ENCODE peak calls at places on chromosomes 2 and 18, in six cellular contexts. One of them, this sample, is unnamed.

GRCh38 chr2:190867182-190867581 is 13.4 kb upstream of the GLS start:
- DNase-seq in thyroid gland: peak
- DNase-seq in uterus: no peak
- DNase-seq in body of pancreas: no peak
- DNase-seq in stomach: no peak
- DNase-seq in ovary: no peak
- DNase-seq in this sample: peak

GRCh38 chr18:9869713-9870430 is 15.9 kb upstream of the TXNDC2 start:
- DNase-seq in thyroid gland: no peak
- DNase-seq in uterus: peak
- DNase-seq in body of pancreas: peak
- DNase-seq in stomach: no peak
- DNase-seq in ovary: peak
- DNase-seq in this sample: peak

GRCh38 chr18:55318864-55319516 is 269.0 kb downstream of the TCF4 start:
- DNase-seq in thyroid gland: no peak
- DNase-seq in uterus: no peak
- DNase-seq in body of pancreas: no peak
- DNase-seq in stomach: no peak
- DNase-seq in ovary: no peak
- DNase-seq in this sample: no peak

GRCh38 chr2:226763320-226763719 is 36.3 kb downstream of the IRS1 start:
- DNase-seq in thyroid gland: peak
- DNase-seq in uterus: no peak
- DNase-seq in body of pancreas: no peak
- DNase-seq in stomach: no peak
- DNase-seq in ovary: no peak
- DNase-seq in this sample: no peak

GRCh38 chr2:99694331-99694730 is 204.5 kb upstream of the REV1 start:
- DNase-seq in thyroid gland: no peak
- DNase-seq in uterus: no peak
- DNase-seq in body of pancreas: no peak
- DNase-seq in stomach: no peak
- DNase-seq in ovary: no peak
- DNase-seq in this sample: no peak

GRCh38 chr2:152452256-152452973 is 117.4 kb downstream of the FMNL2 start:
- DNase-seq in thyroid gland: peak
- DNase-seq in uterus: no peak
- DNase-seq in body of pancreas: no peak
- DNase-seq in stomach: no peak
- DNase-seq in ovary: no peak
- DNase-seq in this sample: no peak

GRCh38 chr2:26161926-26162325 is 11.0 kb upstream of the GAREM2 start:
- DNase-seq in thyroid gland: no peak
- DNase-seq in uterus: no peak
- DNase-seq in body of pancreas: no peak
- DNase-seq in stomach: no peak
- DNase-seq in ovary: no peak
- DNase-seq in this sample: no peak

GRCh38 chr2:233470839-233471238 is 95.7 kb downstream of the USP40 start:
- DNase-seq in thyroid gland: no peak
- DNase-seq in uterus: peak
- DNase-seq in body of pancreas: no peak
- DNase-seq in stomach: peak
- DNase-seq in ovary: no peak
- DNase-seq in this sample: peak

GRCh38 chr2:219362524-219363164 is 25.1 kb downstream of the DNPEP start:
- DNase-seq in thyroid gland: peak
- DNase-seq in uterus: no peak
- DNase-seq in body of pancreas: peak
- DNase-seq in stomach: no peak
- DNase-seq in ovary: no peak
- DNase-seq in this sample: no peak

GRCh38 chr2:163657257-163657656 is 78.6 kb downstream of the FIGN start:
- DNase-seq in thyroid gland: no peak
- DNase-seq in uterus: no peak
- DNase-seq in body of pancreas: no peak
- DNase-seq in stomach: no peak
- DNase-seq in ovary: no peak
- DNase-seq in this sample: no peak

GRCh38 chr2:172783091-172783898 is 47.6 kb downstream of the RAPGEF4 start:
- DNase-seq in thyroid gland: no peak
- DNase-seq in uterus: no peak
- DNase-seq in body of pancreas: peak
- DNase-seq in stomach: no peak
- DNase-seq in ovary: peak
- DNase-seq in this sample: peak

GRCh38 chr2:31333527-31334183 is 80.9 kb downstream of the XDH start:
- DNase-seq in thyroid gland: peak
- DNase-seq in uterus: peak
- DNase-seq in body of pancreas: peak
- DNase-seq in stomach: peak
- DNase-seq in ovary: peak
- DNase-seq in this sample: peak

GRCh38 chr2:100884145-100884621 is 64.2 kb downstream of the NPAS2 start:
- DNase-seq in thyroid gland: no peak
- DNase-seq in uterus: no peak
- DNase-seq in body of pancreas: no peak
- DNase-seq in stomach: no peak
- DNase-seq in ovary: no peak
- DNase-seq in this sample: no peak

GRCh38 chr2:233597522-233597921 is 19.9 kb upstream of the UGT1A8 start:
- DNase-seq in thyroid gland: no peak
- DNase-seq in uterus: no peak
- DNase-seq in body of pancreas: no peak
- DNase-seq in stomach: no peak
- DNase-seq in ovary: no peak
- DNase-seq in this sample: no peak

GRCh38 chr18:61891874-61892273 is 933 bp downstream of the RNF152 start:
- DNase-seq in thyroid gland: no peak
- DNase-seq in uterus: no peak
- DNase-seq in body of pancreas: no peak
- DNase-seq in stomach: no peak
- DNase-seq in ovary: no peak
- DNase-seq in this sample: peak

GRCh38 chr2:16070648-16070971 is 130.3 kb downstream of the MYCN start:
- DNase-seq in thyroid gland: no peak
- DNase-seq in uterus: no peak
- DNase-seq in body of pancreas: no peak
- DNase-seq in stomach: no peak
- DNase-seq in ovary: no peak
- DNase-seq in this sample: no peak

GRCh38 chr2:86284401-86284841 is 53.0 kb downstream of the REEP1 start:
- DNase-seq in thyroid gland: peak
- DNase-seq in uterus: no peak
- DNase-seq in body of pancreas: peak
- DNase-seq in stomach: peak
- DNase-seq in ovary: no peak
- DNase-seq in this sample: peak

GRCh38 chr2:191970867-191971266 is 124.0 kb upstream of the CAVIN2 start:
- DNase-seq in thyroid gland: no peak
- DNase-seq in uterus: no peak
- DNase-seq in body of pancreas: no peak
- DNase-seq in stomach: no peak
- DNase-seq in ovary: no peak
- DNase-seq in this sample: no peak

GRCh38 chr2:206158563-206159345 is 490 bp downstream of the NDUFS1 start:
- DNase-seq in thyroid gland: no peak
- DNase-seq in uterus: no peak
- DNase-seq in body of pancreas: no peak
- DNase-seq in stomach: no peak
- DNase-seq in ovary: no peak
- DNase-seq in this sample: no peak

GRCh38 chr18:79937103-79937860 is 14.2 kb downstream of the SLC66A2 start:
- DNase-seq in thyroid gland: no peak
- DNase-seq in uterus: peak
- DNase-seq in body of pancreas: no peak
- DNase-seq in stomach: no peak
- DNase-seq in ovary: no peak
- DNase-seq in this sample: no peak

GRCh38 chr2:97900806-97901205 is 94.9 kb downstream of the TMEM131 start:
- DNase-seq in thyroid gland: no peak
- DNase-seq in uterus: no peak
- DNase-seq in body of pancreas: no peak
- DNase-seq in stomach: no peak
- DNase-seq in ovary: no peak
- DNase-seq in this sample: no peak

GRCh38 chr2:143435112-143435511 is 305.9 kb downstream of the ARHGAP15 start:
- DNase-seq in thyroid gland: no peak
- DNase-seq in uterus: no peak
- DNase-seq in body of pancreas: no peak
- DNase-seq in stomach: no peak
- DNase-seq in ovary: no peak
- DNase-seq in this sample: no peak

GRCh38 chr2:27901219-27901618 is 10.7 kb downstream of the BABAM2 start:
- DNase-seq in thyroid gland: no peak
- DNase-seq in uterus: no peak
- DNase-seq in body of pancreas: no peak
- DNase-seq in stomach: no peak
- DNase-seq in ovary: no peak
- DNase-seq in this sample: no peak

DNA sequence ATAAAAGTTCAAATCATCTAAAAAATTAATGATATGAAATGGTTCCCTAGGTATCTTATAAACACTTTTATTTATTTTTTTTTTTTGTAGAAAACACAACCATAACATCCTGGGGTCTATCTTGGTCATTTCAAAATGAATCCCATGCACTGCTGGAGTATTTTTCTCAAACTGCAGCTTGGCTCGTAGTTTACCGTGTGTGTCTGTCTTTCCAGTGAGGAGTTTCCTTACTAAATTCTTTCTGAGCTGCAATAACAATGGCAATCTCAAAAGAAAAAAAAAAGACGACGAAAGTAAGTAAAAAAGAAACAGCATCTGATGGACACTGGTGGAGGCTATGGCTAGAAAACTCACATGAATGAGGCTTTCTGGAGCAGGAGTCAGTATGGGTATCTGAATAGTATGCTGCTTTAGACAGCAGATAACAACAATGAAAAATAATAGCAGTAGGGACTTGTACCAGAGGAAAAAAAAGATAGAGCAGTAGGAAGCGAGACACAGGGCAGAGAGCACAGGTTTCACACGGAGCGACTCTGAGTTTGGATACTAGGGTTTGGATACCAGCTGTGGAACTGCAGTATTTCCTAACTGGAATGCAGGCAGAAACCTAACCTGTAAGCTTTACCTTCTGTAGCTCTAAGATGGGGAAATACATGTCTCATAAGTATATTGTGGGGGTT is 43.5 kb downstream of the CALCRL start:
- DNase-seq in thyroid gland: peak
- DNase-seq in uterus: no peak
- DNase-seq in body of pancreas: no peak
- DNase-seq in stomach: no peak
- DNase-seq in ovary: no peak
- DNase-seq in this sample: no peak
- H3K27ac ChIP-seq in thyroid gland: peak
- H3K27ac ChIP-seq in uterus: peak
- H3K27ac ChIP-seq in body of pancreas: no peak
- H3K27ac ChIP-seq in stomach: peak
- H3K27ac ChIP-seq in ovary: no peak
- H3K27ac ChIP-seq in this sample: peak

GRCh38 chr2:122029945-122030344 is 274.5 kb downstream of the TSN start:
- DNase-seq in thyroid gland: no peak
- DNase-seq in uterus: no peak
- DNase-seq in body of pancreas: no peak
- DNase-seq in stomach: no peak
- DNase-seq in ovary: no peak
- DNase-seq in this sample: no peak

GRCh38 chr2:122031544-122032263 is 276.3 kb downstream of the TSN start:
- DNase-seq in thyroid gland: no peak
- DNase-seq in uterus: no peak
- DNase-seq in body of pancreas: peak
- DNase-seq in stomach: no peak
- DNase-seq in ovary: no peak
- DNase-seq in this sample: peak

GRCh38 chr2:122027510-122028217 is 272.2 kb downstream of the TSN start:
- DNase-seq in thyroid gland: no peak
- DNase-seq in uterus: no peak
- DNase-seq in body of pancreas: no peak
- DNase-seq in stomach: no peak
- DNase-seq in ovary: no peak
- DNase-seq in this sample: no peak

GRCh38 chr2:122029456-122029855 is 274.0 kb downstream of the TSN start:
- DNase-seq in thyroid gland: no peak
- DNase-seq in uterus: no peak
- DNase-seq in body of pancreas: no peak
- DNase-seq in stomach: no peak
- DNase-seq in ovary: no peak
- DNase-seq in this sample: no peak

DNA sequence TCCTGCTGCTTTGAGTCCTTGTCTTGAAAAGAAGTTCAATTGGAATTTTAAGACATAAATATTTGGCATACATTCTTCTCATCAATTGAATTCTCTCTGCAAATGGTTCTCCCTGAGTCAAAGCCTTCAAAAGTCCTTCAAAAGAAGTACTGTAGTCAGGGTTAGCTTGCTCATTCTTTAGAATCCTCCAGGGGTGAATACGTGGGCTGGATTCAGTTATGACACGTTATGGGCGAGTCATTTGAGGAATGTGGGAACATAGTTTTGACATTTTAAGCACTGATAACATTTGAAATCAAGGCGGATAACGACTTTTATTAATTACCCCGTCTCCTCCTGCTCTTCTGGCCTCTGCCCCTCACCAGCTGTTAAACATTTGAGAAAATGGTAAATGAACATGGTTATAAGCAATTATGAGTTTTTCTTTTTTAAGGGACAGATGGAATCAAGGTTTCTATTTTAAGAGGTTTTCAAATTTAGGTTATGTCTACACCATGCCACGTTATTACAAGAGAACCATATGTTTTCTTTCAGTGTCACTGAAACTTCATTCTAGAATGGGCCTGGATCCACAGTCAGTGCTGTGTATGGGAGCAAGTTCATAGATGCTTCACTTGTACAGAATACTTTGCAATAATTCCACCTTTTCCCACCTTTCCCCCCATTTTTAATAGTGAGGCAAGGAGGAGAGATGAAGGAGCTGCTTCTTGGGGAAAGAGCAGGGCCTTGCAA is 273.1 kb downstream of the TSN start:
- DNase-seq in thyroid gland: no peak
- DNase-seq in uterus: no peak
- DNase-seq in body of pancreas: no peak
- DNase-seq in stomach: no peak
- DNase-seq in ovary: no peak
- DNase-seq in this sample: no peak
- TF ChIP-seq CTCF in thyroid gland: no peak
- TF ChIP-seq CTCF in uterus: no peak
- TF ChIP-seq CTCF in body of pancreas: no peak
- TF ChIP-seq CTCF in stomach: no peak
- TF ChIP-seq CTCF in ovary: no peak
- TF ChIP-seq CTCF in this sample: no peak

GRCh38 chr18:77067315-77068061 is 65.1 kb downstream of the MBP start:
- DNase-seq in thyroid gland: no peak
- DNase-seq in uterus: peak
- DNase-seq in body of pancreas: peak
- DNase-seq in stomach: peak
- DNase-seq in ovary: peak
- DNase-seq in this sample: no peak
- TF ChIP-seq POLR2A in thyroid gland: no peak
- TF ChIP-seq POLR2A in uterus: no peak
- TF ChIP-seq POLR2A in body of pancreas: no peak
- TF ChIP-seq POLR2A in stomach: no peak
- TF ChIP-seq POLR2A in ovary: no peak
- TF ChIP-seq POLR2A in this sample: no peak

GRCh38 chr2:168028377-168028776 is 219.0 kb downstream of the STK39 start:
- DNase-seq in thyroid gland: no peak
- DNase-seq in uterus: no peak
- DNase-seq in body of pancreas: no peak
- DNase-seq in stomach: no peak
- DNase-seq in ovary: no peak
- DNase-seq in this sample: no peak
- H3K27ac ChIP-seq in thyroid gland: no peak
- H3K27ac ChIP-seq in uterus: no peak
- H3K27ac ChIP-seq in body of pancreas: no peak
- H3K27ac ChIP-seq in stomach: no peak
- H3K27ac ChIP-seq in ovary: no peak
- H3K27ac ChIP-seq in this sample: no peak